ENCODE peak calls at places on chromosome 7, in eight cellular contexts. G is tibial nerve, D is progenitor cell of endocrine pancreas, C is left ventricle myocardium inferior, B is GM10248, O is K562, J is mucosa of descending colon, W is H9. E is an unnamed sample.
A peak's percentile ranks its signal among the peaks of the same experiment; 100 is the strongest.

GRCh38 chr7:108408294-108409004 is 47.8 kb downstream of the NRCAM start:
- DNase-seq in B (no peak), C (no peak), D (no peak), J (no peak), G (no peak), O (no peak), W (no peak), E (no peak)

GRCh38 chr7:121157341-121157751 is 168.8 kb downstream of the CPED1 start:
- DNase-seq in C (no peak), W (no peak), J (no peak), D (no peak), O (no peak), B (no peak), G (no peak), E (no peak)

GRCh38 chr7:94300176-94300835 is 94.4 kb upstream of the COL1A2 start:
- DNase-seq in C (no peak), D (no peak), G (no peak), B (no peak), W (no peak), J (no peak), O (no peak), E (no peak)

GRCh38 chr7:137957887-137958286 is 44.0 kb downstream of the CREB3L2 start:
- DNase-seq in O (no peak), B (no peak), C (peak; percentile 31), D (no peak), G (no peak), W (no peak), J (no peak), E (peak; percentile 41)

GRCh38 chr7:74312418-74313021 is 23.3 kb downstream of the CLIP2 start:
- DNase-seq in B (no peak), J (no peak), W (no peak), G (no peak), C (no peak), D (no peak), O (no peak), E (no peak)

GRCh38 chr7:301291-302053 is 11.5 kb downstream of the FOXL3 start:
- DNase-seq in G (no peak), C (no peak), O (no peak), W (no peak), D (no peak), B (no peak), J (peak; percentile 6), E (no peak)

GRCh38 chr7:41891967-41892755 is 189.3 kb upstream of the INHBA start:
- DNase-seq in W (peak; percentile 81), O (peak; percentile 23), G (no peak), B (no peak), J (no peak), C (no peak), D (no peak), E (no peak)

GRCh38 chr7:27245798-27246691 is 3.4 kb downstream of the EVX1 start:
- DNase-seq in D (no peak), B (no peak), G (no peak), O (no peak), W (peak; percentile 73), C (no peak), J (peak; percentile 67), E (no peak)

GRCh38 chr7:30907527-30908267 is 4.0 kb upstream of the AQP1 start:
- DNase-seq in G (no peak), W (peak; percentile 46), C (peak; percentile 48), O (no peak), J (no peak), D (no peak), B (no peak), E (peak; percentile 57)

GRCh38 chr7:132773527-132773956 is 197.3 kb upstream of the PLXNA4 start:
- DNase-seq in W (no peak), D (no peak), J (no peak), C (no peak), O (no peak), G (no peak), B (no peak), E (no peak)

GRCh38 chr7:27131390-27131819 is 848 bp upstream of the HOXA4 start:
- DNase-seq in G (no peak), J (no peak), W (no peak), C (no peak), D (no peak), B (no peak), O (no peak), E (no peak)

GRCh38 chr7:56125831-56126230 is 9.6 kb upstream of the NUPR2 start:
- DNase-seq in W (no peak), O (no peak), G (no peak), J (no peak), B (no peak), D (no peak), C (no peak), E (no peak)

GRCh38 chr7:47488969-47489342 is 93.0 kb downstream of the TNS3 start:
- DNase-seq in B (no peak), D (no peak), O (no peak), W (no peak), J (no peak), C (no peak), G (no peak), E (no peak)

GRCh38 chr7:47458057-47458456 is 123.9 kb downstream of the TNS3 start:
- DNase-seq in D (no peak), C (peak; percentile 61), J (no peak), W (no peak), G (peak; percentile 63), B (no peak), O (no peak), E (peak; percentile 81)

GRCh38 chr7:35991511-35992232 is 161.4 kb upstream of the EEPD1 start:
- DNase-seq in C (no peak), J (no peak), B (no peak), O (no peak), G (no peak), D (no peak), W (no peak), E (no peak)

GRCh38 chr7:107902381-107902780 is 11.4 kb downstream of the DLD start:
- DNase-seq in W (no peak), J (no peak), O (no peak), D (no peak), B (no peak), G (no peak), C (no peak), E (no peak)

GRCh38 chr7:22697897-22698645 is 28.9 kb upstream of the IL6 start:
- DNase-seq in C (no peak), D (no peak), G (no peak), W (no peak), O (no peak), B (peak; percentile 52), J (no peak), E (no peak)

GRCh38 chr7:33421384-33421783 is 292.0 kb downstream of the BBS9 start:
- DNase-seq in D (no peak), J (no peak), C (no peak), W (no peak), G (no peak), B (no peak), O (no peak), E (no peak)
- TF ChIP-seq CTCF in D (peak; percentile 7), J (no peak), C (no peak), W (no peak), G (no peak), B (no peak), O (no peak), E (no peak)

GRCh38 chr7:157205438-157205837 is 66.7 kb downstream of the UBE3C start:
- DNase-seq in C (no peak), G (no peak), W (no peak), D (no peak), O (no peak), B (no peak), J (no peak), E (no peak)
- TF ChIP-seq CTCF in C (no peak), G (no peak), W (no peak), D (no peak), O (no peak), B (no peak), J (no peak), E (no peak)

GRCh38 chr7:85022064-85022697 is 164.7 kb downstream of the SEMA3D start:
- DNase-seq in J (no peak), C (no peak), G (no peak), O (no peak), D (no peak), B (no peak), W (no peak), E (no peak)
- TF ChIP-seq CTCF in J (no peak), C (no peak), G (no peak), O (no peak), D (no peak), B (no peak), W (no peak), E (no peak)

DNA sequence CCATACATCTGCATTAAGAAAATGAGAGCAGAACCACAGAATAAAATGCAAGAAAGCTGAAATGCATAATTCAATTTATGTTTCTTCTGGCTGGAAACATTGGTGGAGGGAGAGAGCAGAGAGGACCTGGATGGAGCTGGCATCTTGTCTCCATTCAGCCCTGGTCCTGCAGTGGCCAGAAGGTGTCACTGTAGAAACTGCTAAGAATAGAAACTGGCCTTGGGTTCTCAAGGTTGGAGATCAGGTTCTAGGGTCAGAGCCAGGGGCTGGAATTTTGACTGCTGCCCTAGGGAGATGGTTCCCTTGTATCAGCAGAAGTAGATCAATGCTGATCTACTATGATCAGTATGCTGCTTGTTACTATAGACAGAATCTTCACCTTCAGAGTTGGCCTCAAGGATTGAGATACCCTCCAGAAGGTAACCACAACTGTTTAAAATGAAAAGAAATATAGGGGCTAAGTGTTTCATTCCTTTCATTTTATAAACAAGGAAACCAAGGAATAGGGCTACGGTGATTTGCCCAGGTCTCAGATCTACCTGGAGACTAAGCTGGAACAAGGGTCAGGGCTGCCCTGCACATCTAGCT is 13.1 kb downstream of the TAS2R41 start:
- DNase-seq in G (peak; percentile 43), C (no peak), O (peak; percentile 67), W (peak; percentile 60), D (no peak), J (peak; percentile 39), B (no peak), E (peak; percentile 54)
- TF ChIP-seq CTCF in G (peak; percentile 21), C (peak; percentile 69), O (peak; percentile 88), W (peak; percentile 73), D (peak; percentile 52), J (peak; percentile 22), B (peak; percentile 38), E (peak; percentile 47)

GRCh38 chr7:154698726-154699291 is 304.1 kb downstream of the PAXIP1 start:
- DNase-seq in J (no peak), D (no peak), C (no peak), W (peak; percentile 81), B (no peak), O (peak; percentile 84), G (no peak), E (no peak)
- TF ChIP-seq CTCF in J (peak; percentile 22), D (peak; percentile 53), C (no peak), W (peak; percentile 89), B (peak; percentile 34), O (peak; percentile 86), G (no peak), E (no peak)

E was measured in heart left ventricle.